ENCODE peak calls at places on chromosome 3, in nine cellular contexts. B is transverse colon, K is body of pancreas, A is sigmoid colon, P is ovary, C is lower leg skin, E is GM12892, T is breast epithelium, O is adrenal gland. J is an unnamed sample.

GRCh38 chr3:161072076-161072697 is 33.0 kb downstream of the B3GALNT1 start:
- DNase-seq in B (no peak), K (no peak), A (no peak), P (no peak), C (no peak), E (no peak), T (no peak), O (no peak), J (no peak)

GRCh38 chr3:124532071-124532470 is 198.2 kb upstream of the UMPS start:
- DNase-seq in B (no peak), K (no peak), A (no peak), P (no peak), C (no peak), E (no peak), T (no peak), O (no peak), J (no peak)

GRCh38 chr3:121998588-121999473 is 23.2 kb downstream of the ILDR1 start:
- DNase-seq in B (no peak), K (no peak), A (no peak), P (no peak), C (no peak), E (no peak), T (no peak), O (no peak), J (no peak)

GRCh38 chr3:150830094-150830681 is 67.2 kb upstream of the SIAH2 start:
- DNase-seq in B (no peak), K (no peak), A (no peak), P (no peak), C (no peak), E (no peak), T (no peak), O (no peak), J (no peak)

GRCh38 chr3:84836961-84837360 is 121.8 kb upstream of the CADM2 start:
- DNase-seq in B (no peak), K (peak), A (no peak), P (no peak), C (no peak), E (no peak), T (no peak), O (no peak), J (no peak)

GRCh38 chr3:125202197-125202596 is 10.4 kb downstream of the SLC12A8 start:
- DNase-seq in B (no peak), K (no peak), A (no peak), P (no peak), C (no peak), E (no peak), T (no peak), O (no peak), J (no peak)

GRCh38 chr3:157136647-157137387 is 23.1 kb downstream of the CCNL1 start:
- DNase-seq in B (peak), K (peak), A (no peak), P (no peak), C (no peak), E (no peak), T (peak), O (no peak), J (no peak)

GRCh38 chr3:113223831-113224240 is 12.5 kb downstream of the BOC start:
- DNase-seq in B (peak), K (no peak), A (no peak), P (no peak), C (no peak), E (peak), T (no peak), O (no peak), J (no peak)

GRCh38 chr3:158058775-158059174 is 47.4 kb downstream of the SHOX2 start:
- DNase-seq in B (no peak), K (no peak), A (no peak), P (no peak), C (no peak), E (no peak), T (no peak), O (no peak), J (no peak)

GRCh38 chr3:26090589-26090988 is 300.7 kb downstream of the OXSM start:
- DNase-seq in B (no peak), K (no peak), A (no peak), P (no peak), C (no peak), E (no peak), T (no peak), O (no peak), J (no peak)

GRCh38 chr3:50221413-50222168 is 14.4 kb upstream of the GNAI2 start:
- DNase-seq in B (no peak), K (peak), A (no peak), P (no peak), C (no peak), E (no peak), T (no peak), O (no peak), J (no peak)

GRCh38 chr3:21826416-21826815 is 75.4 kb upstream of the ZNF385D start:
- DNase-seq in B (no peak), K (no peak), A (no peak), P (no peak), C (no peak), E (no peak), T (no peak), O (no peak), J (no peak)

GRCh38 chr3:1954632-1955031 is 144.0 kb upstream of the CNTN4 start:
- DNase-seq in B (no peak), K (no peak), A (no peak), P (no peak), C (no peak), E (no peak), T (no peak), O (no peak), J (no peak)

GRCh38 chr3:103393395-103394186 is 958.8 kb downstream of the ZPLD1 start:
- DNase-seq in B (no peak), K (no peak), A (no peak), P (no peak), C (no peak), E (no peak), T (no peak), O (no peak), J (no peak)

GRCh38 chr3:18556001-18556408 is 130.9 kb upstream of the SATB1 start:
- DNase-seq in B (no peak), K (no peak), A (no peak), P (no peak), C (no peak), E (no peak), T (no peak), O (no peak), J (no peak)

GRCh38 chr3:49636883-49637609 is 37.1 kb upstream of the APEH start:
- DNase-seq in B (no peak), K (no peak), A (no peak), P (no peak), C (no peak), E (no peak), T (no peak), O (no peak), J (no peak)

GRCh38 chr3:125310623-125311076 is 64.5 kb downstream of the ZNF148 start:
- DNase-seq in B (peak), K (no peak), A (no peak), P (no peak), C (no peak), E (no peak), T (no peak), O (no peak), J (peak)

DNA sequence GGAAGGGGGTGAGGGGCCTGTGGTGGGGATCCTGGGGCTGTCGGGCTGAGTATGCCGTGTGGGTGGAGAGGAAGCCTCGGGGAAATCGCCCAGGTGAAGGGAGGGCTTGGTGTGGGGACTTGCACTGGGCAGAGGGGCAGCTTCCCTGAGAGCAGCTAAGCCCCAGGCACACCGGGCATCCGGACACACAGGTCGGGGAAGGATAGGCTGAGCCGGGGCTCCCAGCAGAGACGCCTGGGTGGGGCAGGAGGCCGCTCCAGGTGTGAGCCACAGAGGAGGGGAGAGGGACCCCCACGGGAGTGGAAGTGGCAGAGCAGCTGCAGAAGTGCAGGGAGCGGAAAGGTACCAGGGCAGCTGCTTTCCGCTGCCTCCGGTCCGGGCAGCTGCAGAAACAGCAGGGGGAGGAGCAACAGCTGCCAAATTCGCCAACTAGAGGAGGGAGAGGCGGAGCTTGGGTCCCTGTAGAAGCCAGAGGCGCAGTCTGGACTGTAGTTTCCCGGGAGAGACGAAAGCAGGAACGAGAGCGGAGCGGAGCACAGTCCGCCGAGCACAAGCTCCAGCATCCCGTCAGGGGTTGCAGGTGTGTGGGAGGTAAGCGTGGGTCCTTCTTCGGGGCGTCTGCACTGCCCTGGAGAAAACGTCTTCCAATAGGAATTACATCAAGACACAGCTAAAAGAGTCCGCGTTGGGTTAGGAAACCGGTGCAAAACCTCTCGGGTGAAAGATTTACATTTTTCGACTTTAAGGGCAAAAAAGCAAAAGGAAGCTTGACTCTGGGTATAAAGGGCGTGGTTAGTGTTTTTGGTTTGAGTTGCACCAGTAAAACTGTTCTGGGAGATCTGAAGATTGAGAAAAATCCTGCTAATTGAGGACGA is at the start of gene SERPINI1:
- DNase-seq in B (peak), K (peak), A (peak), P (peak), C (peak), E (peak), T (peak), O (peak), J (peak)
- TF ChIP-seq POLR2A in B (peak), K (peak), A (peak), P (peak), C (no peak), E (peak), T (no peak), O (peak), J (peak)

DNA sequence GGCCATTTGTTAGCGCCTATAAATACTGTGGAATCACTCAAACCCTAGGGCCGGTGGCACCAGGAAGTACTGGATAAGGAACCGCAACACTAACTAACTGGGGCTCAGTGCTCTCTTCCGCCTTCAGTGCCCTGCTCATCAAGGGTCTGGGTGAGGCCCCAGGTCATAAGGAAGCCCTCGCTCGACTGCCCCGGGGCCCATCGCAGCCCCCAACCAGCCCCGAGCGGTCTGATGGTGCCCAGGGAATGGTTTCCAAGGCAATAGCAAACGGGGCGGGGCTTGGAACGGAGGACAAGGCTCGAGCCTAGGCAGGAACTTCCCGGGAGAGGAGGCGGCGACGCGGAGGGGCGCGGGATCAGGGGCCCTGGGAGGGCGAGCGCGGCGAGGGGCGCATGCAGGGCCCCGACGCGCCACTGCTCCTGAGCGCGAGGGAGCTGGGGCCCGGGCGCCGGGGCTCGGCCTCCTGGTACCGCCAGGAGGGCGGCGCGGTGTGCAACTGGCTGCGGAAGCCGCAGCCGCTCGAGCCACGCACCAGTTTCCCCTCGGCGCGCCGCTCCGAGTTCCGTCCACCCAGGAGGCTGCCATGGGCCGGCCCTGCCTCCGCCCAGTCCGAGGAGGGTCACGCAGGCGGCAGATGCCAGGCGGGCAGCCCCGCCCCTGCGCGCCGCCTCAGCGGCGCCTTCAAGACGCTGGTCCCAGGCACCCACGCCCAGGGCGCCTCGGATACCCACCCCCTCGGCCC is at the start of gene TTLL3:
- DNase-seq in B (peak), K (peak), A (peak), P (peak), C (peak), E (peak), T (peak), O (peak), J (peak)
- TF ChIP-seq POLR2A in B (peak), K (peak), A (peak), P (peak), C (no peak), E (peak), T (no peak), O (peak), J (peak)

GRCh38 chr3:172098698-172099494 is 59.5 kb downstream of the FNDC3B start:
- DNase-seq in B (no peak), K (no peak), A (no peak), P (no peak), C (no peak), E (no peak), T (no peak), O (no peak), J (no peak)
- TF ChIP-seq POLR2A in B (no peak), K (no peak), A (no peak), P (no peak), C (no peak), E (no peak), T (no peak), O (no peak), J (no peak)

DNA sequence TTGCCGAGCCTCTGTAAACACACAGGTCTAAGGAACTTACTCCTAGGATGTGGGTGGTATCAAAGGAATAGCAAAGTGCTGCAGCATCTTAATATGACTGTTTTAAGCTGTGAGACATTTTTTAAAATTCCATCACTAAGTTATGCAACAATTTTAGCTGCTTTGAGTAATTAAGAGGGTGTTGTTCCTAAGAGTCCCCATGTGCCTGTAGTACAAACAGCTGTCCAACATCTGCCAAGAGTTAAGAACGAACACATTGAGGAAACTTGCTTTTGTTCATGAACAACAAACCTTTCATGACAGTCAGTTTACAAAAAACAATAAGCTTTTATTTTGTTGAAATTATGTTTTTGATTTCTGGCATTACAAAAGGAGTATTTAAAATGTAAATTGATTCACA is 337.4 kb upstream of the ARHGEF26 start:
- DNase-seq in B (no peak), K (no peak), A (no peak), P (no peak), C (no peak), E (no peak), T (no peak), O (no peak), J (no peak)
- TF ChIP-seq POLR2A in B (no peak), K (no peak), A (no peak), P (no peak), C (no peak), E (no peak), T (no peak), O (no peak), J (no peak)

GRCh38 chr3:15860014-15860934 is 62.5 kb upstream of the ANKRD28 start:
- DNase-seq in B (peak), K (peak), A (peak), P (peak), C (peak), E (peak), T (peak), O (peak), J (peak)

GRCh38 chr3:15858547-15859506 is 61.0 kb upstream of the ANKRD28 start:
- DNase-seq in B (peak), K (peak), A (no peak), P (peak), C (peak), E (peak), T (peak), O (peak), J (peak)

GRCh38 chr3:15861163-15861562 is 63.4 kb upstream of the ANKRD28 start:
- DNase-seq in B (no peak), K (no peak), A (no peak), P (no peak), C (no peak), E (no peak), T (no peak), O (no peak), J (no peak)

DNA sequence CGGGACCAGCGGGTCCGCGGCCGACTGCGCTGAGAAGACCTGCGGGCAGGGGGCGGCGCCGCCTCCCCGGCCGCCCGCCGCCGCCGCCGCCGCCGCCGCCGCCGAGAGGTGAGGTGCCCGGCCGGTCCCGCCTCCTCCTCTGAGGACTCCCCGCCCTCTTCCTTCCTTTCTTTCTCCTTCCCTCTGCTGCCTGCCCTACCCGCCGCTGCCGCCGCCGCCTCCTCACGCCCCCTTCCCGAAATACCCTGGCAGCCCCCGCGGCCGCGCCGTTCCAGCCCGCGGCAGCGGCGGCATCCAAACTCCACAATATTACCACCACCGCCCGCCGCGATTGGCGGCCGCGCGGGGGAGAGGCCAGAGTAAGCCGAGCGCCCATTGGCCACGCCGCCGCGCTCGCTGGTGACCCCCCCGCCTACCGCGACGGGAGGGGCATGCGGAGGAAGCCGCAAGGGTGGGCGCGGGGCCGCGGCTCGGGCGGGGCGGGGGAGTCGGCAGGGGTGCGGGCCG is 61.8 kb upstream of the ANKRD28 start:
- DNase-seq in B (peak), K (peak), A (peak), P (peak), C (peak), E (peak), T (peak), O (peak), J (peak)
- TF ChIP-seq POLR2A in B (peak), K (peak), A (no peak), P (peak), C (no peak), E (no peak), T (no peak), O (peak), J (no peak)

GRCh38 chr3:132289311-132289710 is 27.9 kb upstream of the ACP3 start:
- DNase-seq in B (no peak), K (no peak), A (no peak), P (no peak), C (no peak), E (no peak), T (no peak), O (no peak), J (no peak)
- TF ChIP-seq POLR2A in B (no peak), K (no peak), A (no peak), P (no peak), C (no peak), E (no peak), T (no peak), O (no peak), J (no peak)

GRCh38 chr3:130746296-130747039 is at the start of gene PIK3R4:
- DNase-seq in B (peak), K (peak), A (peak), P (peak), C (peak), E (peak), T (peak), O (peak), J (peak)
- TF ChIP-seq POLR2A in B (peak), K (peak), A (peak), P (peak), C (peak), E (peak), T (peak), O (peak), J (peak)

DNA sequence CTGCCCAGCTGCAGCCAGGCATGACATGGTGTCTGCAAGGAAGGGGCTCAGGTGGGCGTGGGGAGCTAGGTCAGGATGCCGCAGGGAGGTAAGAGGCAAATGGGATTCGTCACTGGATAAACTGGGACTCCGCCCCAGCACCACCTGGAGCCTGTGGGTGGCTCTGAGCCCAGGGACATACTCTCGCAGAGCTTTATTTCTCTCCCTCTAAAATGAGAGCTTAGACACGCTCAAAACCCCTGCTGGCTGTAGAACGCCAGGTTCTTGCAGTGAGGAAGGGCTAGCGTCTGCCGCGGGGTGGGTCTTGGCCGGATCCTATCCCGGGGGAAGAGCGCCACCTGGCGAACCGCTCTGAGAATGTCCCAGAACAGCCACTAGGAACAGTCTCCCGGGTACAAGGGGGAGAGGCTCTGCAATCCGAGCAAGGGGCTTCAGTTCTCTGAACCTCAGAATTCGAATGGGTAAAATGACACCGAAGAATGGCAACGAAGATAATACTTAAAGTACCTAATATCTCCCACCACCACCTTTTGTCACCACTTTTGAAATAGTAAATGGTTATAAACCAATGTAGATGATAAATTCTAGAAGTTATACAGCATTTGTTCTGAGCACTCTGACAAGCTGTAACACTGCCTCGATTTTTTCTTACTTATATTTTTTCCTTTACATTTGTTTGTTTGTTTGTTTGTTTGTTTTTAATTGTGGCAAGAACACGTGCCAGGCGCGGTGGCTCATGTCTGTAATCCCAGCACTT is 53.2 kb upstream of the SRGAP3 start:
- DNase-seq in B (peak), K (peak), A (peak), P (peak), C (peak), E (peak), T (peak), O (peak), J (peak)
- TF ChIP-seq POLR2A in B (no peak), K (no peak), A (no peak), P (no peak), C (no peak), E (no peak), T (no peak), O (no peak), J (no peak)

J was measured in H54.